ENCODE peak calls at places on chromosome 2, in seven cellular contexts. One of them, this sample, is unnamed.
A peak's percentile ranks its signal among the peaks of the same experiment; 100 is the strongest.

GRCh38 chr2:9590635-9591034 is 35.0 kb upstream of the ADAM17 start:
- DNase-seq in GM23338: no peak
- DNase-seq in OCI-LY7: no peak
- DNase-seq in neural progenitor cell: no peak
- DNase-seq in hepatocyte: no peak
- DNase-seq in GM23248: peak; percentile 71
- DNase-seq in MM.1S: no peak
- DNase-seq in this sample: peak; percentile 26

GRCh38 chr2:165794520-165794882 is 454 bp upstream of the GALNT3 start:
- DNase-seq in GM23338: peak; percentile 71
- DNase-seq in OCI-LY7: no peak
- DNase-seq in GM23248: peak; percentile 74
- DNase-seq in hepatocyte: peak; percentile 60
- DNase-seq in MM.1S: peak; percentile 93
- DNase-seq in neural progenitor cell: peak; percentile 42
- DNase-seq in this sample: peak; percentile 82

GRCh38 chr2:136376798-136377211 is 258.9 kb upstream of the CXCR4 start:
- DNase-seq in GM23248: peak; percentile 36
- DNase-seq in MM.1S: no peak
- DNase-seq in neural progenitor cell: no peak
- DNase-seq in hepatocyte: no peak
- DNase-seq in GM23338: no peak
- DNase-seq in OCI-LY7: peak; percentile 32
- DNase-seq in this sample: no peak

GRCh38 chr2:16015903-16016265 is 75.5 kb downstream of the MYCN start:
- DNase-seq in GM23248: no peak
- DNase-seq in MM.1S: no peak
- DNase-seq in OCI-LY7: no peak
- DNase-seq in neural progenitor cell: no peak
- DNase-seq in GM23338: no peak
- DNase-seq in hepatocyte: no peak
- DNase-seq in this sample: no peak

GRCh38 chr2:11781624-11782023 is 35.2 kb downstream of the LPIN1 start:
- DNase-seq in MM.1S: no peak
- DNase-seq in GM23248: no peak
- DNase-seq in OCI-LY7: no peak
- DNase-seq in hepatocyte: no peak
- DNase-seq in neural progenitor cell: no peak
- DNase-seq in GM23338: no peak
- DNase-seq in this sample: no peak

GRCh38 chr2:47783491-47784330 is 766 bp downstream of the MSH6 start:
- DNase-seq in neural progenitor cell: peak; percentile 92
- DNase-seq in hepatocyte: peak; percentile 90
- DNase-seq in GM23338: peak; percentile 89
- DNase-seq in OCI-LY7: peak; percentile 85
- DNase-seq in MM.1S: peak; percentile 52
- DNase-seq in GM23248: peak; percentile 82
- DNase-seq in this sample: peak; percentile 30

GRCh38 chr2:232438051-232438450 is 17.9 kb upstream of the ALPI start:
- DNase-seq in hepatocyte: no peak
- DNase-seq in MM.1S: no peak
- DNase-seq in OCI-LY7: no peak
- DNase-seq in neural progenitor cell: no peak
- DNase-seq in GM23248: no peak
- DNase-seq in GM23338: no peak
- DNase-seq in this sample: no peak

GRCh38 chr2:53303012-53303578 is 464.5 kb upstream of the CHAC2 start:
- DNase-seq in GM23248: no peak
- DNase-seq in MM.1S: no peak
- DNase-seq in OCI-LY7: no peak
- DNase-seq in GM23338: no peak
- DNase-seq in hepatocyte: no peak
- DNase-seq in neural progenitor cell: no peak
- DNase-seq in this sample: no peak

GRCh38 chr2:134289225-134289624 is 35.4 kb downstream of the MGAT5 start:
- DNase-seq in GM23248: no peak
- DNase-seq in OCI-LY7: no peak
- DNase-seq in MM.1S: no peak
- DNase-seq in GM23338: no peak
- DNase-seq in hepatocyte: no peak
- DNase-seq in neural progenitor cell: no peak
- DNase-seq in this sample: no peak

GRCh38 chr2:204986641-204987040 is 441.4 kb downstream of the PARD3B start:
- DNase-seq in OCI-LY7: no peak
- DNase-seq in neural progenitor cell: no peak
- DNase-seq in MM.1S: no peak
- DNase-seq in GM23248: no peak
- DNase-seq in GM23338: no peak
- DNase-seq in hepatocyte: no peak
- DNase-seq in this sample: no peak

GRCh38 chr2:126658910-126659613 is 3.1 kb downstream of the GYPC start:
- DNase-seq in MM.1S: peak; percentile 78
- DNase-seq in GM23338: no peak
- DNase-seq in OCI-LY7: peak; percentile 78
- DNase-seq in neural progenitor cell: no peak
- DNase-seq in GM23248: peak; percentile 74
- DNase-seq in hepatocyte: no peak
- DNase-seq in this sample: no peak

GRCh38 chr2:1051585-1051984 is 100.9 kb downstream of the SNTG2 start:
- DNase-seq in MM.1S: no peak
- DNase-seq in hepatocyte: no peak
- DNase-seq in GM23248: no peak
- DNase-seq in GM23338: peak; percentile 30
- DNase-seq in OCI-LY7: no peak
- DNase-seq in neural progenitor cell: no peak
- DNase-seq in this sample: no peak

GRCh38 chr2:223613017-223613950 is 11.1 kb upstream of the SCG2 start:
- DNase-seq in neural progenitor cell: peak; percentile 55
- DNase-seq in GM23248: peak; percentile 99
- DNase-seq in GM23338: peak; percentile 82
- DNase-seq in hepatocyte: peak; percentile 92
- DNase-seq in OCI-LY7: no peak
- DNase-seq in MM.1S: no peak
- DNase-seq in this sample: peak; percentile 91

GRCh38 chr2:86293612-86294011 is 43.8 kb downstream of the REEP1 start:
- DNase-seq in neural progenitor cell: no peak
- DNase-seq in MM.1S: no peak
- DNase-seq in GM23338: no peak
- DNase-seq in OCI-LY7: no peak
- DNase-seq in hepatocyte: no peak
- DNase-seq in GM23248: no peak
- DNase-seq in this sample: peak; percentile 35

GRCh38 chr2:60213865-60214657 is 339.4 kb downstream of the BCL11A start:
- DNase-seq in OCI-LY7: no peak
- DNase-seq in hepatocyte: peak; percentile 35
- DNase-seq in GM23338: no peak
- DNase-seq in GM23248: peak; percentile 64
- DNase-seq in neural progenitor cell: peak; percentile 56
- DNase-seq in MM.1S: no peak
- DNase-seq in this sample: peak; percentile 71

GRCh38 chr2:188975497-188976102 is 1.4 kb downstream of the COL3A1 start:
- DNase-seq in neural progenitor cell: no peak
- DNase-seq in OCI-LY7: no peak
- DNase-seq in GM23248: peak; percentile 92
- DNase-seq in MM.1S: no peak
- DNase-seq in GM23338: peak; percentile 28
- DNase-seq in hepatocyte: peak; percentile 82
- DNase-seq in this sample: no peak

GRCh38 chr2:7707723-7708122 is 790.5 kb downstream of the RNF144A start:
- DNase-seq in OCI-LY7: no peak
- DNase-seq in GM23248: peak; percentile 82
- DNase-seq in MM.1S: no peak
- DNase-seq in GM23338: no peak
- DNase-seq in hepatocyte: no peak
- DNase-seq in neural progenitor cell: no peak
- DNase-seq in this sample: peak; percentile 94

GRCh38 chr2:10963155-10963554 is 51.4 kb downstream of the KCNF1 start:
- DNase-seq in GM23248: peak; percentile 31
- DNase-seq in OCI-LY7: no peak
- DNase-seq in MM.1S: no peak
- DNase-seq in neural progenitor cell: no peak
- DNase-seq in hepatocyte: no peak
- DNase-seq in GM23338: no peak
- DNase-seq in this sample: no peak

GRCh38 chr2:149075868-149076267 is 37.4 kb downstream of the LYPD6B start:
- DNase-seq in neural progenitor cell: peak; percentile 53
- DNase-seq in OCI-LY7: no peak
- DNase-seq in hepatocyte: no peak
- DNase-seq in GM23338: no peak
- DNase-seq in GM23248: no peak
- DNase-seq in MM.1S: no peak
- DNase-seq in this sample: no peak

GRCh38 chr2:130883520-130883919 is 46.8 kb downstream of the ARHGEF4 start:
- DNase-seq in MM.1S: no peak
- DNase-seq in GM23248: no peak
- DNase-seq in OCI-LY7: no peak
- DNase-seq in hepatocyte: no peak
- DNase-seq in GM23338: no peak
- DNase-seq in neural progenitor cell: no peak
- DNase-seq in this sample: no peak

GRCh38 chr2:137947714-137948336 is 16.4 kb upstream of the HNMT start:
- DNase-seq in GM23338: peak; percentile 75
- DNase-seq in GM23248: peak; percentile 75
- DNase-seq in OCI-LY7: peak; percentile 27
- DNase-seq in hepatocyte: peak; percentile 60
- DNase-seq in neural progenitor cell: peak; percentile 76
- DNase-seq in MM.1S: peak; percentile 61
- DNase-seq in this sample: peak; percentile 84

GRCh38 chr2:120949027-120949956 is 213.6 kb downstream of the GLI2 start:
- DNase-seq in neural progenitor cell: no peak
- DNase-seq in MM.1S: no peak
- DNase-seq in OCI-LY7: peak; percentile 73
- DNase-seq in GM23338: peak; percentile 28
- DNase-seq in GM23248: peak; percentile 12
- DNase-seq in hepatocyte: no peak
- DNase-seq in this sample: peak; percentile 29

DNA sequence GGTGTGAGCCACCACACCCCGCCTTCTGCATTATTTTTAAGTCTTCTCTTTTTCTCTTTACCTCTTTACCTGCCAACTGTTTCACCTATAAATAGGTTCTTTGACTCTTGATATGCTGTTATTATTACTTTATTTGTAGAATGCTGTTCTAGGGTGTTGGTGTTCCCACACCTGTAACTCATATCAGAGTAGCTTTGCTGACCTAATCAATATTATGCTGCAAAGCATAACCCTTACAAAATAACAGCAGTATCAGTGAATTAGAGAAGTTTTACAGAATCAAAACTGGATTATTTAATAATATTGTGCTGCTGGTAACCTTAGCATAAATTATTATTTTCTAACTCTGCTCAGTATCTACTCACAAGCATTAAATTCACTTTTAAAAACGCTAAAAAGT is 161.5 kb downstream of the FIGN start:
- DNase-seq in GM23338: no peak
- DNase-seq in neural progenitor cell: no peak
- DNase-seq in MM.1S: no peak
- DNase-seq in hepatocyte: no peak
- DNase-seq in GM23248: no peak
- DNase-seq in OCI-LY7: no peak
- DNase-seq in this sample: no peak
- H3K4me2 ChIP-seq in GM23338: no peak overlapping the region
- H3K4me2 ChIP-seq in neural progenitor cell: no peak overlapping the region
- H3K4me2 ChIP-seq in MM.1S: no peak overlapping the region
- H3K4me2 ChIP-seq in hepatocyte: no peak overlapping the region
- H3K4me2 ChIP-seq in GM23248: no peak overlapping the region
- H3K4me2 ChIP-seq in OCI-LY7: no peak overlapping the region
- H3K4me2 ChIP-seq in this sample: no peak overlapping the region

GRCh38 chr2:64731746-64732145 is 78.0 kb upstream of the SERTAD2 start:
- DNase-seq in neural progenitor cell: no peak
- DNase-seq in OCI-LY7: no peak
- DNase-seq in GM23338: no peak
- DNase-seq in hepatocyte: no peak
- DNase-seq in MM.1S: no peak
- DNase-seq in GM23248: no peak
- DNase-seq in this sample: no peak
- TF ChIP-seq EZH2phosphoT487 in neural progenitor cell: no peak
- TF ChIP-seq EZH2phosphoT487 in OCI-LY7: no peak
- TF ChIP-seq EZH2phosphoT487 in GM23338: no peak
- TF ChIP-seq EZH2phosphoT487 in hepatocyte: no peak
- TF ChIP-seq EZH2phosphoT487 in MM.1S: no peak
- TF ChIP-seq EZH2phosphoT487 in GM23248: no peak
- TF ChIP-seq EZH2phosphoT487 in this sample: no peak

DNA sequence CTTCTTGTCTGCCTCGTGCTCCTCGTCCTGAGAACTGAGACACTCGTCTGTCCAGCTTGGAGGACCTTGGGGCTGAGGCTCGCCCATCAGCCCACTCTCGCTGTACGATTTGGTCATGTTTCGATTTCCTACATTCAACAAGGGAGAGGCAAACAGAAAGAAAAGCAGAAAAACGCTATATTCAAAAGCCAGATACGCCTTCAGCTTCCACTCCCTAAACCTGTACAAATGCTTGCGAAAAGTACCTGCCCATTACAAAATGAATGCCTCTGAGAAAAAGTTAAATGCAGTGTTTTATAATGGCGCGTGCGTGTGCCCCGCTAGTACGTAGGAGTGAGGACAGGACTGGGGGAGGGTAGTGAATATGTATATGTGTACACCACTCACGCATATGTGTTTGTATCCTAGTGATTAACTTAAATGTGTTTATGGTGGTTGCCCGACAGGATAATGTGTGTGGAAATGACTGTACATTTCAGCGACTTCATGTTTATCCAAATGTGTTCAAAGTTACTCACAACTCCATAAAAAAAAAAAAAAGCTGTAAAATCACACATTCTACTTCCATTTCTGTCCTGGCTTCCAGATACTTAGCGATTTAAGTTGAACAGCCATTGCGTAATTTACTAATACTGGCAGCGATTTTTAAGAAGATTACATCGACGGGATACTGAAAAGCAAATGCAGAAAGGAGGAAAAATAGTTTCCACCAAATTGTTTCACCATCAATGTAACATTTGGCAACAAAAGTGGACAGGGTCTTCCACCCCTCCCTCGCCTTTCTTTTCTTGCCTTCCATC is 1.4 kb downstream of the NEUROD1 start:
- DNase-seq in neural progenitor cell: no peak
- DNase-seq in hepatocyte: no peak
- DNase-seq in GM23248: no peak
- DNase-seq in MM.1S: no peak
- DNase-seq in OCI-LY7: no peak
- DNase-seq in GM23338: no peak
- DNase-seq in this sample: no peak
- H3K4me2 ChIP-seq in neural progenitor cell: no peak overlapping the region
- H3K4me2 ChIP-seq in hepatocyte: no peak overlapping the region
- H3K4me2 ChIP-seq in GM23248: no peak overlapping the region
- H3K4me2 ChIP-seq in MM.1S: no peak overlapping the region
- H3K4me2 ChIP-seq in OCI-LY7: no peak overlapping the region
- H3K4me2 ChIP-seq in GM23338: peak overlapping the region; percentile 88
- H3K4me2 ChIP-seq in this sample: no peak overlapping the region

GRCh38 chr2:84257871-84258270 is 201.2 kb downstream of the SUCLG1 start:
- DNase-seq in hepatocyte: peak; percentile 38
- DNase-seq in MM.1S: peak; percentile 53
- DNase-seq in OCI-LY7: no peak
- DNase-seq in GM23338: peak; percentile 41
- DNase-seq in GM23248: no peak
- DNase-seq in neural progenitor cell: peak; percentile 48
- DNase-seq in this sample: peak; percentile 25
- TF ChIP-seq EZH2phosphoT487 in hepatocyte: no peak
- TF ChIP-seq EZH2phosphoT487 in MM.1S: no peak
- TF ChIP-seq EZH2phosphoT487 in OCI-LY7: no peak
- TF ChIP-seq EZH2phosphoT487 in GM23338: no peak
- TF ChIP-seq EZH2phosphoT487 in GM23248: no peak
- TF ChIP-seq EZH2phosphoT487 in neural progenitor cell: no peak
- TF ChIP-seq EZH2phosphoT487 in this sample: no peak